ENCODE peak calls at places on chromosomes 4 and X, in ten cellular contexts. One of them, this sample, is unnamed.

GRCh38 chrX:15737188-15737956 is 698 bp upstream of the CA5B start:
- DNase-seq in activated CD4-positive, alpha-beta T cell treated with anti-CD3 and anti-CD28 coated beads, Interleukin-2, amount 50 U/mL, for 48 hours: no peak
- DNase-seq in fibroblast of lung: no peak
- DNase-seq in dermis microvascular lymphatic vessel endothelial cell: no peak
- DNase-seq in right atrium auricular region: no peak
- DNase-seq in cardiac muscle cell: no peak
- DNase-seq in type B pancreatic cell: no peak
- DNase-seq in A673: no peak
- DNase-seq in progenitor cell of endocrine pancreas: no peak
- DNase-seq in mesothelial cell of epicardium: no peak
- DNase-seq in this sample: no peak

GRCh38 chrX:107766470-107767140 is 9.0 kb downstream of the TSC22D3 start:
- DNase-seq in cardiac muscle cell: no peak
- DNase-seq in right atrium auricular region: no peak
- DNase-seq in A673: no peak
- DNase-seq in dermis microvascular lymphatic vessel endothelial cell: no peak
- DNase-seq in type B pancreatic cell: no peak
- DNase-seq in activated CD4-positive, alpha-beta T cell treated with anti-CD3 and anti-CD28 coated beads, Interleukin-2, amount 50 U/mL, for 48 hours: no peak
- DNase-seq in mesothelial cell of epicardium: no peak
- DNase-seq in progenitor cell of endocrine pancreas: no peak
- DNase-seq in fibroblast of lung: peak
- DNase-seq in this sample: no peak

GRCh38 chr4:125951275-125951887 is 636.6 kb downstream of the FAT4 start:
- DNase-seq in type B pancreatic cell: no peak
- DNase-seq in fibroblast of lung: peak
- DNase-seq in activated CD4-positive, alpha-beta T cell treated with anti-CD3 and anti-CD28 coated beads, Interleukin-2, amount 50 U/mL, for 48 hours: no peak
- DNase-seq in progenitor cell of endocrine pancreas: no peak
- DNase-seq in cardiac muscle cell: no peak
- DNase-seq in right atrium auricular region: no peak
- DNase-seq in mesothelial cell of epicardium: no peak
- DNase-seq in dermis microvascular lymphatic vessel endothelial cell: no peak
- DNase-seq in A673: peak
- DNase-seq in this sample: no peak

GRCh38 chrX:40168183-40169015 is 70.6 kb upstream of the BCOR start:
- DNase-seq in type B pancreatic cell: no peak
- DNase-seq in cardiac muscle cell: no peak
- DNase-seq in right atrium auricular region: no peak
- DNase-seq in activated CD4-positive, alpha-beta T cell treated with anti-CD3 and anti-CD28 coated beads, Interleukin-2, amount 50 U/mL, for 48 hours: no peak
- DNase-seq in A673: no peak
- DNase-seq in mesothelial cell of epicardium: no peak
- DNase-seq in progenitor cell of endocrine pancreas: no peak
- DNase-seq in fibroblast of lung: no peak
- DNase-seq in dermis microvascular lymphatic vessel endothelial cell: no peak
- DNase-seq in this sample: no peak

GRCh38 chr4:94621491-94622080 is 136.2 kb upstream of the BMPR1B start:
- DNase-seq in type B pancreatic cell: no peak
- DNase-seq in mesothelial cell of epicardium: no peak
- DNase-seq in right atrium auricular region: no peak
- DNase-seq in A673: peak
- DNase-seq in fibroblast of lung: peak
- DNase-seq in activated CD4-positive, alpha-beta T cell treated with anti-CD3 and anti-CD28 coated beads, Interleukin-2, amount 50 U/mL, for 48 hours: no peak
- DNase-seq in cardiac muscle cell: peak
- DNase-seq in progenitor cell of endocrine pancreas: no peak
- DNase-seq in dermis microvascular lymphatic vessel endothelial cell: peak
- DNase-seq in this sample: no peak

GRCh38 chrX:23008431-23009099 is 8.8 kb downstream of the DDX53 start:
- DNase-seq in type B pancreatic cell: no peak
- DNase-seq in activated CD4-positive, alpha-beta T cell treated with anti-CD3 and anti-CD28 coated beads, Interleukin-2, amount 50 U/mL, for 48 hours: no peak
- DNase-seq in mesothelial cell of epicardium: no peak
- DNase-seq in fibroblast of lung: peak
- DNase-seq in cardiac muscle cell: peak
- DNase-seq in right atrium auricular region: no peak
- DNase-seq in dermis microvascular lymphatic vessel endothelial cell: peak
- DNase-seq in A673: peak
- DNase-seq in progenitor cell of endocrine pancreas: no peak
- DNase-seq in this sample: no peak

GRCh38 chr4:51895816-51896408 is 53.0 kb downstream of the DCUN1D4 start:
- DNase-seq in dermis microvascular lymphatic vessel endothelial cell: peak
- DNase-seq in progenitor cell of endocrine pancreas: peak
- DNase-seq in type B pancreatic cell: no peak
- DNase-seq in activated CD4-positive, alpha-beta T cell treated with anti-CD3 and anti-CD28 coated beads, Interleukin-2, amount 50 U/mL, for 48 hours: peak
- DNase-seq in A673: peak
- DNase-seq in fibroblast of lung: peak
- DNase-seq in mesothelial cell of epicardium: no peak
- DNase-seq in cardiac muscle cell: peak
- DNase-seq in right atrium auricular region: peak
- DNase-seq in this sample: peak

GRCh38 chr4:188109157-188109755 is at the start of gene TRIML2:
- DNase-seq in type B pancreatic cell: no peak
- DNase-seq in progenitor cell of endocrine pancreas: no peak
- DNase-seq in dermis microvascular lymphatic vessel endothelial cell: no peak
- DNase-seq in right atrium auricular region: no peak
- DNase-seq in A673: no peak
- DNase-seq in cardiac muscle cell: no peak
- DNase-seq in fibroblast of lung: no peak
- DNase-seq in activated CD4-positive, alpha-beta T cell treated with anti-CD3 and anti-CD28 coated beads, Interleukin-2, amount 50 U/mL, for 48 hours: no peak
- DNase-seq in mesothelial cell of epicardium: no peak
- DNase-seq in this sample: no peak

GRCh38 chr4:78612398-78613005 is 60.9 kb downstream of the ANXA3 start:
- DNase-seq in right atrium auricular region: no peak
- DNase-seq in cardiac muscle cell: peak
- DNase-seq in dermis microvascular lymphatic vessel endothelial cell: peak
- DNase-seq in fibroblast of lung: peak
- DNase-seq in mesothelial cell of epicardium: no peak
- DNase-seq in A673: peak
- DNase-seq in progenitor cell of endocrine pancreas: no peak
- DNase-seq in type B pancreatic cell: no peak
- DNase-seq in activated CD4-positive, alpha-beta T cell treated with anti-CD3 and anti-CD28 coated beads, Interleukin-2, amount 50 U/mL, for 48 hours: peak
- DNase-seq in this sample: no peak

GRCh38 chr4:123477804-123478209 is 81.2 kb downstream of the SPRY1 start:
- DNase-seq in progenitor cell of endocrine pancreas: no peak
- DNase-seq in type B pancreatic cell: no peak
- DNase-seq in right atrium auricular region: no peak
- DNase-seq in A673: peak
- DNase-seq in activated CD4-positive, alpha-beta T cell treated with anti-CD3 and anti-CD28 coated beads, Interleukin-2, amount 50 U/mL, for 48 hours: peak
- DNase-seq in dermis microvascular lymphatic vessel endothelial cell: peak
- DNase-seq in fibroblast of lung: peak
- DNase-seq in cardiac muscle cell: no peak
- DNase-seq in mesothelial cell of epicardium: no peak
- DNase-seq in this sample: no peak

GRCh38 chr4:175469519-175469918 is 342.5 kb downstream of the GPM6A start:
- DNase-seq in activated CD4-positive, alpha-beta T cell treated with anti-CD3 and anti-CD28 coated beads, Interleukin-2, amount 50 U/mL, for 48 hours: no peak
- DNase-seq in right atrium auricular region: no peak
- DNase-seq in cardiac muscle cell: no peak
- DNase-seq in fibroblast of lung: peak
- DNase-seq in type B pancreatic cell: no peak
- DNase-seq in dermis microvascular lymphatic vessel endothelial cell: no peak
- DNase-seq in A673: peak
- DNase-seq in progenitor cell of endocrine pancreas: no peak
- DNase-seq in mesothelial cell of epicardium: no peak
- DNase-seq in this sample: no peak

GRCh38 chr4:9904976-9905587 is 116.2 kb downstream of the SLC2A9 start:
- DNase-seq in progenitor cell of endocrine pancreas: no peak
- DNase-seq in fibroblast of lung: peak
- DNase-seq in mesothelial cell of epicardium: no peak
- DNase-seq in activated CD4-positive, alpha-beta T cell treated with anti-CD3 and anti-CD28 coated beads, Interleukin-2, amount 50 U/mL, for 48 hours: no peak
- DNase-seq in type B pancreatic cell: no peak
- DNase-seq in A673: no peak
- DNase-seq in right atrium auricular region: no peak
- DNase-seq in cardiac muscle cell: no peak
- DNase-seq in dermis microvascular lymphatic vessel endothelial cell: no peak
- DNase-seq in this sample: no peak

GRCh38 chrX:104195489-104196084 is 29.3 kb downstream of the FAM199X start:
- DNase-seq in fibroblast of lung: no peak
- DNase-seq in A673: peak
- DNase-seq in mesothelial cell of epicardium: no peak
- DNase-seq in dermis microvascular lymphatic vessel endothelial cell: peak
- DNase-seq in activated CD4-positive, alpha-beta T cell treated with anti-CD3 and anti-CD28 coated beads, Interleukin-2, amount 50 U/mL, for 48 hours: no peak
- DNase-seq in cardiac muscle cell: peak
- DNase-seq in progenitor cell of endocrine pancreas: no peak
- DNase-seq in type B pancreatic cell: no peak
- DNase-seq in right atrium auricular region: no peak
- DNase-seq in this sample: no peak

GRCh38 chrX:53357799-53358530 is 64.5 kb downstream of the SMC1A start:
- DNase-seq in fibroblast of lung: peak
- DNase-seq in cardiac muscle cell: no peak
- DNase-seq in progenitor cell of endocrine pancreas: no peak
- DNase-seq in A673: peak
- DNase-seq in mesothelial cell of epicardium: no peak
- DNase-seq in dermis microvascular lymphatic vessel endothelial cell: peak
- DNase-seq in type B pancreatic cell: no peak
- DNase-seq in activated CD4-positive, alpha-beta T cell treated with anti-CD3 and anti-CD28 coated beads, Interleukin-2, amount 50 U/mL, for 48 hours: no peak
- DNase-seq in right atrium auricular region: no peak
- DNase-seq in this sample: no peak

GRCh38 chr4:26191353-26191752 is 129.5 kb upstream of the RBPJ start:
- DNase-seq in right atrium auricular region: no peak
- DNase-seq in mesothelial cell of epicardium: no peak
- DNase-seq in type B pancreatic cell: no peak
- DNase-seq in fibroblast of lung: peak
- DNase-seq in cardiac muscle cell: no peak
- DNase-seq in dermis microvascular lymphatic vessel endothelial cell: no peak
- DNase-seq in A673: no peak
- DNase-seq in progenitor cell of endocrine pancreas: no peak
- DNase-seq in activated CD4-positive, alpha-beta T cell treated with anti-CD3 and anti-CD28 coated beads, Interleukin-2, amount 50 U/mL, for 48 hours: no peak
- DNase-seq in this sample: no peak

GRCh38 chrX:24396236-24396929 is 35.9 kb downstream of the SUPT20HL1 start:
- DNase-seq in cardiac muscle cell: no peak
- DNase-seq in type B pancreatic cell: no peak
- DNase-seq in dermis microvascular lymphatic vessel endothelial cell: peak
- DNase-seq in activated CD4-positive, alpha-beta T cell treated with anti-CD3 and anti-CD28 coated beads, Interleukin-2, amount 50 U/mL, for 48 hours: no peak
- DNase-seq in A673: no peak
- DNase-seq in progenitor cell of endocrine pancreas: no peak
- DNase-seq in mesothelial cell of epicardium: no peak
- DNase-seq in right atrium auricular region: no peak
- DNase-seq in fibroblast of lung: peak
- DNase-seq in this sample: no peak

GRCh38 chr4:65670331-65671031 is at the start of gene EPHA5:
- DNase-seq in type B pancreatic cell: peak
- DNase-seq in cardiac muscle cell: peak
- DNase-seq in right atrium auricular region: peak
- DNase-seq in dermis microvascular lymphatic vessel endothelial cell: peak
- DNase-seq in activated CD4-positive, alpha-beta T cell treated with anti-CD3 and anti-CD28 coated beads, Interleukin-2, amount 50 U/mL, for 48 hours: no peak
- DNase-seq in progenitor cell of endocrine pancreas: peak
- DNase-seq in A673: peak
- DNase-seq in fibroblast of lung: peak
- DNase-seq in mesothelial cell of epicardium: peak
- DNase-seq in this sample: no peak

GRCh38 chr4:5460106-5460801 is 248.1 kb downstream of the EVC2 start:
- DNase-seq in cardiac muscle cell: peak
- DNase-seq in dermis microvascular lymphatic vessel endothelial cell: peak
- DNase-seq in fibroblast of lung: peak
- DNase-seq in type B pancreatic cell: no peak
- DNase-seq in activated CD4-positive, alpha-beta T cell treated with anti-CD3 and anti-CD28 coated beads, Interleukin-2, amount 50 U/mL, for 48 hours: no peak
- DNase-seq in progenitor cell of endocrine pancreas: peak
- DNase-seq in right atrium auricular region: no peak
- DNase-seq in A673: peak
- DNase-seq in mesothelial cell of epicardium: no peak
- DNase-seq in this sample: peak

GRCh38 chr4:138510053-138510452 is 267.9 kb upstream of the SLC7A11 start:
- DNase-seq in dermis microvascular lymphatic vessel endothelial cell: no peak
- DNase-seq in fibroblast of lung: peak
- DNase-seq in activated CD4-positive, alpha-beta T cell treated with anti-CD3 and anti-CD28 coated beads, Interleukin-2, amount 50 U/mL, for 48 hours: no peak
- DNase-seq in cardiac muscle cell: no peak
- DNase-seq in mesothelial cell of epicardium: no peak
- DNase-seq in A673: no peak
- DNase-seq in progenitor cell of endocrine pancreas: no peak
- DNase-seq in type B pancreatic cell: no peak
- DNase-seq in right atrium auricular region: no peak
- DNase-seq in this sample: no peak

GRCh38 chrX:40176256-40176978 is 78.7 kb upstream of the BCOR start:
- DNase-seq in right atrium auricular region: peak
- DNase-seq in type B pancreatic cell: peak
- DNase-seq in progenitor cell of endocrine pancreas: no peak
- DNase-seq in A673: peak
- DNase-seq in fibroblast of lung: peak
- DNase-seq in cardiac muscle cell: peak
- DNase-seq in dermis microvascular lymphatic vessel endothelial cell: no peak
- DNase-seq in mesothelial cell of epicardium: no peak
- DNase-seq in activated CD4-positive, alpha-beta T cell treated with anti-CD3 and anti-CD28 coated beads, Interleukin-2, amount 50 U/mL, for 48 hours: peak
- DNase-seq in this sample: no peak

GRCh38 chr4:102578819-102579218 is 77.7 kb downstream of the NFKB1 start:
- DNase-seq in activated CD4-positive, alpha-beta T cell treated with anti-CD3 and anti-CD28 coated beads, Interleukin-2, amount 50 U/mL, for 48 hours: no peak
- DNase-seq in mesothelial cell of epicardium: no peak
- DNase-seq in type B pancreatic cell: no peak
- DNase-seq in progenitor cell of endocrine pancreas: no peak
- DNase-seq in dermis microvascular lymphatic vessel endothelial cell: no peak
- DNase-seq in A673: peak
- DNase-seq in fibroblast of lung: no peak
- DNase-seq in right atrium auricular region: no peak
- DNase-seq in cardiac muscle cell: peak
- DNase-seq in this sample: no peak

GRCh38 chrX:69152398-69152797 is 12.9 kb downstream of the PJA1 start:
- DNase-seq in activated CD4-positive, alpha-beta T cell treated with anti-CD3 and anti-CD28 coated beads, Interleukin-2, amount 50 U/mL, for 48 hours: no peak
- DNase-seq in A673: peak
- DNase-seq in mesothelial cell of epicardium: no peak
- DNase-seq in cardiac muscle cell: no peak
- DNase-seq in type B pancreatic cell: peak
- DNase-seq in progenitor cell of endocrine pancreas: no peak
- DNase-seq in fibroblast of lung: no peak
- DNase-seq in dermis microvascular lymphatic vessel endothelial cell: no peak
- DNase-seq in right atrium auricular region: no peak
- DNase-seq in this sample: peak

GRCh38 chr4:1613099-1613495 is 71.0 kb downstream of the FAM53A start:
- DNase-seq in type B pancreatic cell: no peak
- DNase-seq in A673: no peak
- DNase-seq in progenitor cell of endocrine pancreas: no peak
- DNase-seq in dermis microvascular lymphatic vessel endothelial cell: no peak
- DNase-seq in right atrium auricular region: no peak
- DNase-seq in mesothelial cell of epicardium: no peak
- DNase-seq in activated CD4-positive, alpha-beta T cell treated with anti-CD3 and anti-CD28 coated beads, Interleukin-2, amount 50 U/mL, for 48 hours: no peak
- DNase-seq in fibroblast of lung: no peak
- DNase-seq in cardiac muscle cell: no peak
- DNase-seq in this sample: no peak

GRCh38 chr4:7397206-7398103 is 37.3 kb downstream of the PSAPL1 start:
- DNase-seq in mesothelial cell of epicardium: no peak
- DNase-seq in dermis microvascular lymphatic vessel endothelial cell: no peak
- DNase-seq in progenitor cell of endocrine pancreas: no peak
- DNase-seq in cardiac muscle cell: no peak
- DNase-seq in type B pancreatic cell: peak
- DNase-seq in A673: no peak
- DNase-seq in activated CD4-positive, alpha-beta T cell treated with anti-CD3 and anti-CD28 coated beads, Interleukin-2, amount 50 U/mL, for 48 hours: no peak
- DNase-seq in fibroblast of lung: peak
- DNase-seq in right atrium auricular region: peak
- DNase-seq in this sample: peak

GRCh38 chr4:24973471-24974251 is 57.1 kb downstream of the LGI2 start:
- DNase-seq in A673: no peak
- DNase-seq in right atrium auricular region: peak
- DNase-seq in mesothelial cell of epicardium: no peak
- DNase-seq in activated CD4-positive, alpha-beta T cell treated with anti-CD3 and anti-CD28 coated beads, Interleukin-2, amount 50 U/mL, for 48 hours: no peak
- DNase-seq in progenitor cell of endocrine pancreas: no peak
- DNase-seq in cardiac muscle cell: no peak
- DNase-seq in type B pancreatic cell: no peak
- DNase-seq in fibroblast of lung: no peak
- DNase-seq in dermis microvascular lymphatic vessel endothelial cell: no peak
- DNase-seq in this sample: peak

GRCh38 chr4:141417387-141417786 is 196.7 kb downstream of the ZNF330 start:
- DNase-seq in right atrium auricular region: no peak
- DNase-seq in fibroblast of lung: peak
- DNase-seq in progenitor cell of endocrine pancreas: no peak
- DNase-seq in mesothelial cell of epicardium: no peak
- DNase-seq in type B pancreatic cell: no peak
- DNase-seq in activated CD4-positive, alpha-beta T cell treated with anti-CD3 and anti-CD28 coated beads, Interleukin-2, amount 50 U/mL, for 48 hours: no peak
- DNase-seq in A673: no peak
- DNase-seq in cardiac muscle cell: no peak
- DNase-seq in dermis microvascular lymphatic vessel endothelial cell: no peak
- DNase-seq in this sample: no peak

GRCh38 chr4:113162089-113162488 is 112.6 kb downstream of the ANK2 start:
- DNase-seq in type B pancreatic cell: no peak
- DNase-seq in right atrium auricular region: no peak
- DNase-seq in fibroblast of lung: no peak
- DNase-seq in A673: no peak
- DNase-seq in dermis microvascular lymphatic vessel endothelial cell: no peak
- DNase-seq in progenitor cell of endocrine pancreas: no peak
- DNase-seq in cardiac muscle cell: no peak
- DNase-seq in activated CD4-positive, alpha-beta T cell treated with anti-CD3 and anti-CD28 coated beads, Interleukin-2, amount 50 U/mL, for 48 hours: no peak
- DNase-seq in mesothelial cell of epicardium: no peak
- DNase-seq in this sample: no peak

GRCh38 chr4:135256111-135256510 is 1054.5 kb upstream of the PABPC4L start:
- DNase-seq in dermis microvascular lymphatic vessel endothelial cell: no peak
- DNase-seq in cardiac muscle cell: no peak
- DNase-seq in A673: no peak
- DNase-seq in fibroblast of lung: peak
- DNase-seq in activated CD4-positive, alpha-beta T cell treated with anti-CD3 and anti-CD28 coated beads, Interleukin-2, amount 50 U/mL, for 48 hours: no peak
- DNase-seq in right atrium auricular region: no peak
- DNase-seq in progenitor cell of endocrine pancreas: no peak
- DNase-seq in type B pancreatic cell: no peak
- DNase-seq in mesothelial cell of epicardium: no peak
- DNase-seq in this sample: no peak